ENCODE peak calls at places on chromosome 13, in seven cellular contexts. I is GM04504; G is effector CD4-positive, alpha-beta T cell; W is AG04449; V is OCI-LY7; Z is fibroblast of the conjunctiva; Y is stimulated activated CD4-positive, alpha-beta T cell treated with anti-CD3 and anti-CD28 coated beads, TNF-alpha, amount 100 ng/mL, for 4 hours. L is an unnamed sample.

GRCh38 chr13:58048670-58049069 is 417.1 kb downstream of the PCDH17 start:
- DNase-seq in G (no peak), Y (no peak), I (no peak), W (no peak), Z (no peak), V (no peak), L (no peak)

GRCh38 chr13:27857271-27857670 is 62.5 kb upstream of the PDX1 start:
- DNase-seq in W (no peak), V (no peak), Z (no peak), G (no peak), I (no peak), Y (no peak), L (no peak)

GRCh38 chr13:114062754-114063153 is 69.7 kb downstream of the RASA3 start:
- DNase-seq in V (no peak), G (no peak), I (no peak), Y (no peak), Z (no peak), W (no peak), L (no peak)

GRCh38 chr13:38366954-38367645 is 17.4 kb downstream of the UFM1 start:
- DNase-seq in Y (no peak), G (no peak), I (no peak), V (no peak), Z (no peak), W (no peak), L (no peak)

GRCh38 chr13:35733832-35734231 is 257.3 kb upstream of the MAB21L1 start:
- DNase-seq in I (no peak), W (no peak), Z (no peak), V (no peak), G (no peak), Y (no peak), L (no peak)

GRCh38 chr13:43227721-43228120 is 204.3 kb downstream of the DNAJC15 start:
- DNase-seq in G (no peak), Y (no peak), Z (no peak), V (no peak), I (no peak), W (no peak), L (no peak)

GRCh38 chr13:60591348-60591747 is 194.3 kb downstream of the TDRD3 start:
- DNase-seq in I (peak), V (no peak), Z (peak), W (peak), G (no peak), Y (no peak), L (no peak)

GRCh38 chr13:45402641-45403040 is 15.5 kb downstream of the SLC25A30 start:
- DNase-seq in G (no peak), I (no peak), Z (no peak), Y (no peak), V (no peak), W (no peak), L (no peak)

GRCh38 chr13:113122571-113123225 is at the start of gene F10:
- DNase-seq in Z (peak), Y (no peak), W (no peak), G (no peak), V (no peak), I (peak), L (peak)

GRCh38 chr13:113401452-113402415 is 37.8 kb upstream of the GRTP1 start:
- DNase-seq in Y (no peak), W (no peak), I (no peak), G (no peak), Z (no peak), V (no peak), L (no peak)

GRCh38 chr13:114032121-114032799 is 58.4 kb upstream of the C13orf46 start:
- DNase-seq in V (no peak), W (no peak), Z (peak), I (no peak), G (no peak), Y (no peak), L (no peak)

GRCh38 chr13:86038490-86038889 is 239.3 kb upstream of the SLITRK6 start:
- DNase-seq in V (no peak), Y (no peak), G (no peak), Z (no peak), W (no peak), I (no peak), L (no peak)

GRCh38 chr13:108508263-108508662 is 121.1 kb upstream of the MYO16 start:
- DNase-seq in Y (no peak), I (no peak), W (no peak), G (no peak), Z (peak), V (peak), L (peak)

L was measured in amniotic stem cell.